ENCODE peak calls at places on chromosomes 6 and 20, in four cellular contexts. S, J, Z and M are unnamed samples. For H3K4me1, the result is how much of the 10 kb centered on the place peaks cover.

GRCh38 chr20:49769125-49769581 is 43.5 kb upstream of the SLC9A8 start:
- DNase-seq in J (no peak), S (no peak), Z (no peak), M (no peak)

GRCh38 chr6:104705095-104705707 is 154.5 kb downstream of the HACE1 start:
- DNase-seq in S (no peak), J (no peak), Z (no peak), M (no peak)

GRCh38 chr20:11108102-11108842 is 434.5 kb upstream of the JAG1 start:
- DNase-seq in Z (no peak), S (no peak), J (no peak), M (no peak)

GRCh38 chr6:129575378-129576118 is 134.4 kb downstream of the ARHGAP18 start:
- DNase-seq in J (peak), Z (peak), S (no peak), M (no peak)

GRCh38 chr6:151847064-151847463 is 39.6 kb downstream of the ESR1 start:
- DNase-seq in S (no peak), Z (peak), J (no peak), M (no peak)

GRCh38 chr6:48389146-48390043 is 278.4 kb upstream of the PTCHD4 start:
- DNase-seq in J (no peak), Z (no peak), S (no peak), M (no peak)

GRCh38 chr6:125232466-125232865 is 69.3 kb downstream of the HDDC2 start:
- DNase-seq in J (no peak), Z (no peak), S (no peak), M (no peak)

GRCh38 chr6:6643398-6643797 is 54.9 kb downstream of the LY86 start:
- DNase-seq in Z (no peak), S (no peak), J (no peak), M (no peak)

GRCh38 chr20:42093542-42094440 is 475.6 kb upstream of the CHD6 start:
- DNase-seq in S (no peak), Z (no peak), J (no peak), M (no peak)

GRCh38 chr6:142011156-142011555 is 121.6 kb upstream of the GJE1 start:
- DNase-seq in J (no peak), S (no peak), Z (no peak), M (no peak)

GRCh38 chr6:33794910-33795615 is 6.1 kb upstream of the LEMD2 start:
- DNase-seq in J (peak), S (no peak), Z (no peak), M (no peak)

GRCh38 chr6:8238772-8239683 is 136.7 kb upstream of the EEF1E1 start:
- DNase-seq in J (peak), Z (no peak), S (no peak), M (no peak)

GRCh38 chr6:71387179-71387578 is 98.6 kb downstream of the OGFRL1 start:
- DNase-seq in J (no peak), S (no peak), Z (no peak), M (no peak)

GRCh38 chr6:156886409-156886808 is 109.2 kb downstream of the ARID1B start:
- DNase-seq in J (no peak), S (no peak), Z (no peak), M (peak)

GRCh38 chr6:130447374-130447773 is 81.6 kb downstream of the TMEM200A start:
- DNase-seq in S (no peak), Z (no peak), J (no peak), M (no peak)

GRCh38 chr6:116491610-116492330 is 19.7 kb upstream of the CALHM5 start:
- DNase-seq in J (no peak), Z (no peak), S (no peak), M (no peak)

GRCh38 chr20:19673575-19673974 is 84.5 kb upstream of the RIN2 start:
- DNase-seq in Z (no peak), J (no peak), S (no peak), M (no peak)

GRCh38 chr6:142870787-142871371 is 74.1 kb downstream of the HIVEP2 start:
- DNase-seq in Z (no peak), S (no peak), J (no peak), M (no peak)

GRCh38 chr20:62955519-62956386 is 3.2 kb downstream of the SLC17A9 start:
- DNase-seq in S (no peak), J (no peak), Z (no peak), M (peak)

GRCh38 chr6:158621694-158622544 is 22.6 kb downstream of the DYNLT1 start:
- DNase-seq in Z (no peak), S (no peak), J (peak), M (peak)

GRCh38 chr20:64103871-64104666 is 3.3 kb downstream of the NPBWR2 start:
- DNase-seq in J (no peak), S (no peak), Z (no peak), M (no peak)

GRCh38 chr6:104887350-104887749 is 27.6 kb upstream of the HACE1 start:
- DNase-seq in S (no peak), J (no peak), Z (peak), M (no peak)

GRCh38 chr6:89702349-89702748 is 63.8 kb upstream of the LYRM2 start:
- DNase-seq in J (no peak), Z (no peak), S (no peak), M (no peak)

GRCh38 chr20:31712112-31712553 is 10.5 kb downstream of the BCL2L1 start:
- DNase-seq in J (no peak), S (no peak), Z (no peak), M (peak)

GRCh38 chr6:16713597-16713996 is 47.7 kb downstream of the ATXN1 start:
- DNase-seq in S (no peak), Z (no peak), J (no peak), M (no peak)

GRCh38 chr6:16716450-16716858 is 44.8 kb downstream of the ATXN1 start:
- DNase-seq in S (no peak), J (no peak), Z (no peak), M (no peak)

GRCh38 chr6:16712250-16712930 is 48.9 kb downstream of the ATXN1 start:
- DNase-seq in J (no peak), S (no peak), Z (no peak), M (no peak)

GRCh38 chr6:16711551-16712249 is 49.6 kb downstream of the ATXN1 start:
- DNase-seq in J (no peak), Z (peak), S (no peak), M (no peak)

DNA sequence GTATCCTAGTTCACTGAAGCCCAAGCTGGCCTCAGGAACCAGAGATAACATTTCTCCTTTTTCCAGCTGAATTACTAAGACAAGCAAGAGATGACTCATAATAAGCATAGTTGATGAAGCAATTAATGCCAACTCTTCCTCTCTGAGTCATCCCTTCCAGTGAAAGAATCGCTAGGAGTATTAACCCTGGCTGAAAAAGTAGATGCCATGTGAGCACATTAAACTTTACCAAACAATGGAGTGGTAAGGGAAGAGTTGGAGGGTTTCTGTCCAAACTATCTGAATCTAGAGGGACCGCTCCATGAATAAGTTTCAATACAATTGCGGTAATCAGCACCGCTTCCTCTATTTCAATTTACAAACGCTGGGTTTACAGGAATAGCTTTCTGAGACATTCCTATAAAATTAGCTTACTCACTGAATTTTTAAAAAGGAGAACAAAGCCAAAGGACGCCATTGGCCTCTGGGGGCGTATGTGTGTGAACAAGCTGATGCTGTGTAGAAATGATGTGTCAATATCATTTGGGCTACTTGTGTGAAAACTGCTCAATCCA is 48.3 kb downstream of the ATXN1 start:
- DNase-seq in S (no peak), J (no peak), Z (peak), M (no peak)
- H3K4me3 ChIP-seq in S (no peak), J (peak), Z (peak), M (no peak)

GRCh38 chr6:24906314-24906713 is 29.4 kb downstream of the RIPOR2 start:
- DNase-seq in J (no peak), S (no peak), Z (no peak), M (no peak)
- H3K4me1 ChIP-seq in J (under half), S (under half), Z (under half), M (under half)

DNA sequence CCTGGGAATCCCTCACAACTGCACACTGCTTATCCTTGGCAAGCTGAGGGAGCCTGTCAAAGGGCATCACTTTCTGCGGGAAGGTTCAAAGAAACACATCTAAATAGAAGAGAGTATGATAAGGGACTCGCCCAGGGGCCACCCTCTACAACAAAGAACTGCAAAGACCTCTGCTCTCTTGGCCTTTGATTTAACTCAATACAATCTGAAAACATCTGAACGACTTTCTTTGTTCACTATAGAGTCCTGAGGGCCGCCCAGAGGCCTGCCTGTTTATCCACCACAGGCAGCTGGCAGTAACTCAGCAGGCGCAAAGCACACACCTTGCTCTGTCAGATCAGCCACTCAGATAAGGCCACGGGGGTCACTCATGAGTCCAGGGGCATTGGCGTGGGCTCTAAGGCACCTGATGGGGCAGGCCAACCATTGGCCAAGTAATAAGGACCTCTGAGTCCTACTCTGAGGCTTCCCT is 139.3 kb downstream of the UNC5CL start:
- DNase-seq in S (no peak), Z (no peak), J (no peak), M (peak)
- TF ChIP-seq EP300 in S (no peak), Z (no peak), J (no peak), M (no peak)

GRCh38 chr6:164005312-164005711 is 590.8 kb downstream of the QKI start:
- DNase-seq in J (no peak), Z (no peak), S (no peak), M (no peak)

GRCh38 chr6:164010446-164011071 is 596.0 kb downstream of the QKI start:
- DNase-seq in J (no peak), Z (no peak), S (no peak), M (no peak)

GRCh38 chr6:164006459-164006858 is 591.9 kb downstream of the QKI start:
- DNase-seq in J (no peak), S (no peak), Z (no peak), M (no peak)

GRCh38 chr6:164007881-164008280 is 593.4 kb downstream of the QKI start:
- DNase-seq in J (no peak), S (no peak), Z (no peak), M (no peak)

DNA sequence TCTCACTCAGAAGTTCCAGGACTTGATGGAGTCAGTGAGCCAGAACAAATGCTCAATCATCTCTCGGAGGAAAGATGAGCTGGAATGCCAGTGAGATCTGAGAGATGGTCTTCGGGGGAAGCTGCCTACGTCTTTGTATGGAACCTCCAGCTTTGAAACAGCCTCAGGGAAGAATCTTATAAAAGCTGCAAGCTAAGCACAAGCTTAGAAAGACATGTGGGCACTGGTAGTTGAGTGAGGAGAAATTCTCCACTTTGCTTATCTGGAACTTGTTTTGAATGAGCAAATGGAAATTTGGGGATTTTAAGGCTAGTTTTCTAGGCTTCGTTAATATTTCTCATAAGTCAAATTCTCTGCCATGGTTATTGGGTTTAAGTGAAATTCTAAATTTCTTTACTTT is 594.4 kb downstream of the QKI start:
- DNase-seq in J (no peak), S (no peak), Z (no peak), M (no peak)
- H3K4me3 ChIP-seq in J (no peak), S (no peak), Z (no peak), M (no peak)

DNA sequence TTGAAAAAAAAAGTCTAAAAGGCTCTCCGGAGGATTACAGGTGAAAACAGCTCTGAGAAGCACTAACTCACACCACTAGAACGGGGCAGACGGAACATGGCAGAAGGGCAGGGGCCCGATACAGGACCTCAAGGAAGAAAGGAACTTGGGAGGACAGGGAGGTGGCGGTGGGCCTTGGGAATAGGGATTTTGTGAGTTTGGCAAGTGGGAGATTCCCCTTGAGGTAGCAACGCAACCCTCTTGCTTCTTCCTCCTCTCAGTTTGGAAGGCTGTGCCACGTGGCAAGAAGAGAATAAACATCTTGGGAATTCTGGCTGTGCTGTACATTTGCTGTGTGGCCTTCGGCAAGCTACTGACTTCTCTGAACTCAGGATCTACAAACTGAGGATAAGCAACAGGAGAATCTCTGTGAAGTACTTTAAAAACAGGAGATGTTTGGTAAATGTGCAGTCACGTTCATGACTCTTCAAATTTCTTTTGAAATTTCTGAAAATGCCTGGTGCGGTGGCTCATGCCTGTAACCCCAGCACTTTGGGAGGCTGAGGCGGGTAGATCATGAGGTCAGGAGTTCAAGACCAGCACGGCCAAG is 220.8 kb downstream of the BCAS1 start:
- DNase-seq in J (no peak), Z (no peak), S (no peak), M (no peak)
- H3K4me1 ChIP-seq in J (under half), Z (under half), S (under half), M (under half)